ENCODE peak calls at places on chromosomes 6 and 20, in eight cellular contexts. K is heart left ventricle, H is tibial nerve, V is NB4, C is K562, T is lower leg skin, W is uterus, M is H54. X is an unnamed sample.

GRCh38 chr6:125100018-125100652 is 53.4 kb upstream of the TPD52L1 start:
- DNase-seq in H (no peak), C (no peak), T (no peak), V (no peak), K (no peak), M (no peak), W (no peak), X (no peak)

GRCh38 chr6:46453756-46454316 is 37.4 kb downstream of the RCAN2 start:
- DNase-seq in V (no peak), M (no peak), W (no peak), H (no peak), K (no peak), C (no peak), T (no peak), X (no peak)

GRCh38 chr20:47201074-47201730 is 155.3 kb downstream of the ZMYND8 start:
- DNase-seq in T (no peak), H (no peak), K (no peak), C (no peak), M (no peak), V (no peak), W (no peak), X (no peak)

GRCh38 chr6:101541873-101542272 is 148.4 kb downstream of the GRIK2 start:
- DNase-seq in V (no peak), C (no peak), M (no peak), K (no peak), W (no peak), T (no peak), H (no peak), X (no peak)

GRCh38 chr6:4102687-4103244 is 23.8 kb upstream of the FAM217A start:
- DNase-seq in V (no peak), K (no peak), M (no peak), W (no peak), H (no peak), C (no peak), T (no peak), X (no peak)

GRCh38 chr20:58293453-58293852 is 16.1 kb upstream of the RAB22A start:
- DNase-seq in T (no peak), H (no peak), V (peak; percentile 43), W (no peak), M (no peak), C (peak; percentile 58), K (peak; percentile 41), X (peak; percentile 15)

GRCh38 chr6:41344865-41345264 is 9.5 kb downstream of the NCR2 start:
- DNase-seq in K (no peak), C (no peak), M (no peak), W (no peak), H (no peak), V (no peak), T (no peak), X (no peak)

GRCh38 chr6:44179648-44180047 is 21.0 kb downstream of the CAPN11 start:
- DNase-seq in C (no peak), W (no peak), T (no peak), H (no peak), M (no peak), V (no peak), K (no peak), X (no peak)

GRCh38 chr20:59055302-59055701 is 12.7 kb upstream of the PRELID3B start:
- DNase-seq in M (no peak), C (no peak), W (no peak), V (peak; percentile 25), H (peak; percentile 33), T (no peak), K (no peak), X (peak; percentile 23)

GRCh38 chr6:16854986-16855385 is 93.7 kb upstream of the ATXN1 start:
- DNase-seq in W (no peak), K (no peak), T (no peak), H (no peak), C (no peak), M (no peak), V (no peak), X (no peak)

GRCh38 chr6:134795696-134796095 is 154.2 kb downstream of the ALDH8A1 start:
- DNase-seq in H (no peak), W (no peak), K (no peak), V (no peak), C (no peak), T (no peak), M (no peak), X (no peak)

GRCh38 chr6:40326689-40327404 is 260.3 kb downstream of the LRFN2 start:
- DNase-seq in K (no peak), V (no peak), M (no peak), W (no peak), T (no peak), H (no peak), C (no peak), X (no peak)

GRCh38 chr6:35048031-35048613 is 93.0 kb downstream of the TCP11 start:
- DNase-seq in V (peak; percentile 68), T (no peak), K (peak; percentile 48), C (no peak), W (no peak), H (no peak), M (no peak), X (no peak)

GRCh38 chr6:98516869-98517268 is 317.5 kb upstream of the POU3F2 start:
- DNase-seq in M (no peak), T (no peak), K (no peak), C (no peak), V (no peak), W (no peak), H (no peak), X (no peak)

GRCh38 chr6:150865043-150865405 is 478 bp upstream of the MTHFD1L start:
- DNase-seq in V (peak; percentile 31), C (no peak), K (no peak), H (no peak), M (no peak), W (no peak), T (no peak), X (no peak)

GRCh38 chr6:150868759-150869158 is 3.3 kb downstream of the MTHFD1L start:
- DNase-seq in T (no peak), K (no peak), H (no peak), W (no peak), V (no peak), C (no peak), M (no peak), X (no peak)

GRCh38 chr6:150867117-150867516 is 1.6 kb downstream of the MTHFD1L start:
- DNase-seq in K (no peak), V (no peak), W (no peak), T (no peak), C (no peak), M (no peak), H (no peak), X (no peak)

GRCh38 chr6:150865406-150866146 is at the start of gene MTHFD1L:
- DNase-seq in M (no peak), H (peak; percentile 38), V (peak; percentile 91), W (peak; percentile 75), T (peak; percentile 32), K (peak; percentile 81), C (peak; percentile 94), X (peak; percentile 81)

DNA sequence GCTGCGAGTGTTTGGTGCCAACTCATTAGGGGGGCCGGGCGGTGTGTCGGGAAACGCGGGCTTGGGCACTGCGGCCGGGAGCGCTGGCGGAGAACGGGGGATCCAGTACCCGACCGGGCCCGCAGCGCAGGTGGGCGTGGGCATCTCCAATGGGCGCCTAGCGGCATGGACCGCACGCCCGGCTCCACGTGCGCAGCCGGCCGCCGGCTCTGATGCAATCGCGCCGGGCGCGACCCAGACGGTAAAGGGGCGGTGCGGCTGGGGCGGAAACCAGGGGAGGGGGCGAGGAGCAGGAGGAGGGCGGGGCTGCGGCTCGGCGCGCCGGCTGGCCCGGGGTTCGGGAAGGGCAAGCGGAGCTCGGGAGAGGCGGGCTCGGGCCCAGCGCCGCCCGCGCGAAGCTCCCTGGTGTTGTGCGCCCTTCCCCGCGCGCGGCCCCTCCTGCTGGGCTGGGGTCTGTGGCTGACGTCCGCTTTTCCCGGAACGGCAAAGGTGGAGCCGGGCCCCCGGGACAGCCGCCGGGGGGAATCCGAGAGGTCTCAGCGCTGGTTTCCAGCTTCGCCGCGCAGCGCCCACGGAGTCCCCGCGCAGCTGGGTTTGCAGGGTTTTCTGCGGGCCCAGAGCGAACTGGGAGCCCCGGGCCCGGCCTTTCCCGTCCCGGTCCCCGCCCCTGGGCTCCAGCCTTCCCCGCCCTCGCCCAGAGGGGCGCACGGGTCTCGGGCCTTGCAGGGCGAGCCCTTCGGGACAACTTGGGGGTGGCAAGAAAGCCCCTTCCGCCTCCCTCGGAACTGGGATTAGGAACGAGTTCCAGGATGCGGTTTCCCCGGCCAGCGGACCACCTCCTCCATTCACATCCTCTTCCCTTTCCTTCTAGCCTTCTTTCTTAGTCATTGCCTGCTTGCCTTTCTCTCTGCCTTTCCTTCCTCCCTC is 908 bp downstream of the MTHFD1L start:
- DNase-seq in M (peak; percentile 33), H (peak; percentile 57), C (peak; percentile 92), V (peak; percentile 94), K (peak; percentile 85), T (peak; percentile 45), W (peak; percentile 88), X (peak; percentile 84)
- TF ChIP-seq POLR2A in M (peak; percentile 44), H (peak; percentile 51), C (peak; percentile 76), V (peak; percentile 44), K (no peak), T (no peak), W (peak; percentile 72), X (no peak)

GRCh38 chr20:43460830-43461200 is 3.1 kb downstream of the SRSF6 start:
- DNase-seq in W (no peak), K (no peak), C (no peak), T (no peak), M (no peak), V (no peak), H (no peak), X (peak; percentile 17)
- TF ChIP-seq POLR2A in W (no peak), K (no peak), C (no peak), T (no peak), M (no peak), V (no peak), H (no peak), X (no peak)

GRCh38 chr6:31814677-31815024 is 432 bp downstream of the HSPA1L start:
- DNase-seq in W (peak; percentile 96), H (peak; percentile 96), V (peak; percentile 94), C (peak; percentile 97), T (peak; percentile 98), M (peak; percentile 85), K (peak; percentile 98), X (peak; percentile 78)
- TF ChIP-seq POLR2A in W (peak; percentile 37), H (peak; percentile 40), V (no peak), C (no peak), T (no peak), M (peak; percentile 26), K (no peak), X (no peak)

DNA sequence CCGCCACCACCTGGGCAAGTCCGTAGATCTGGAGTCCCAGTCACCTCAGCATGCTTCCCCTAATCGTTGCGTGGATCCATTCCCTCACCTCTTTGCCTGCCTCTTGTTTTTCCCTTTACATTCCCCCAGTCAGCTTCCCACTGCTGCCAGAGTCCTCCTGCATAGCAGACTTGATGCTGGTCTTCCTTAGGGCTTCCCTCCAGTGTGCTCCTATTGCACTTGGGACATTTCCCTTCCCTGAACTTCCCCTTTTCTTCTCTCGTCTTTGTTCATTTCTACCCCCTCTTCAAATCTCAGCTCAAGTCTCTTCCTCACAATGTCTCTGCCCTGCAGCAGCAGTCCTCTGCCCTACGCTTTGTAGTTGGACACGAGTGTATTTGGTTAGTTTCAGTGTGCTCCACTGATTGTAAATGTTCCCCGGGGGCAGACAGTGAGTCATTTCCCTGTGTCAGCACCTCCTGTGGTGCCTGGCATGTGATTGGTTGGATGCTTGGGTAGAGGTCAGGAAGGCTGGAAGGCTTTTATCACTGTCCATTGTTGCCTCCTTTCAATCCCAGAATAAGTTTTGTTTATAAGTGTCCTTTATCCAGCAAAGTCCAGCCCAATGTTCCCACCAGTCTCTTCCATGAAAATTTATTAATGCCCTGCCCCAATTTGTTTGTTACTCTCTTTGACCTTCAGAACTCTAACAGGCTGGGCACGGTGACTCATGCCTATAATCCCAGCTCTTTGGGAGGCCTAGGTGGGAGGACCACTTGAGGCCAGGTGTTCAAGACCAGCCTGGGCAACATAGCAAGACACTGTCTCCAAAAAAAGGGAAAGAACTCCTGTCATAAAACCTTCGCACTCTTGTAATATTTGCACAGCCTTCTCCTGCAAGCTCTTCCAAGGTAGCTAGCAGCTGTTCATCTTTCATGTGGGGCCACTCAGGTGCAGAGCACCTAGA is 38.3 kb downstream of the FAM120B start:
- DNase-seq in K (peak; percentile 48), V (peak; percentile 86), T (peak; percentile 30), C (peak; percentile 52), M (peak; percentile 35), W (no peak), H (no peak), X (no peak)
- TF ChIP-seq POLR2A in K (no peak), V (no peak), T (no peak), C (no peak), M (no peak), W (no peak), H (no peak), X (no peak)